ENCODE peak calls at places on chromosomes 6 and 20, in six cellular contexts. V is A549, X is IMR-90, M is foreskin fibroblast, O is OCI-LY7, Q is lower leg skin. G is an unnamed sample.

GRCh38 chr6:53005667-53006250 is 10.7 kb upstream of the GSTA4 start:
- DNase-seq in V (no peak), X (no peak), M (no peak), O (no peak), Q (no peak), G (no peak)

GRCh38 chr6:52909131-52909530 is 367 bp downstream of the GSTA3 start:
- DNase-seq in V (no peak), X (no peak), M (peak; percentile 48), O (no peak), Q (no peak), G (no peak)

GRCh38 chr6:55562318-55562717 is 16.7 kb downstream of the HMGCLL1 start:
- DNase-seq in V (no peak), X (no peak), M (no peak), O (no peak), Q (no peak), G (no peak)

GRCh38 chr20:10022615-10023014 is 12.2 kb upstream of the ANKEF1 start:
- DNase-seq in V (no peak), X (no peak), M (no peak), O (no peak), Q (no peak), G (no peak)

GRCh38 chr20:23920936-23921335 is 41.4 kb upstream of the CST5 start:
- DNase-seq in V (no peak), X (no peak), M (peak; percentile 29), O (no peak), Q (no peak), G (no peak)

GRCh38 chr20:23167436-23167835 is 81.3 kb upstream of the CD93 start:
- DNase-seq in V (no peak), X (peak; percentile 34), M (peak; percentile 60), O (no peak), Q (no peak), G (no peak)

GRCh38 chr6:36912583-36912982 is 26.8 kb downstream of the C6orf89 start:
- DNase-seq in V (no peak), X (peak; percentile 89), M (peak; percentile 90), O (no peak), Q (no peak), G (peak; percentile 70)

GRCh38 chr20:50389808-50390684 is 120.1 kb upstream of the PTPN1 start:
- DNase-seq in V (no peak), X (no peak), M (no peak), O (no peak), Q (no peak), G (no peak)

GRCh38 chr6:31122803-31123706 is 2.8 kb upstream of the CDSN start:
- DNase-seq in V (peak; percentile 23), X (peak; percentile 76), M (peak; percentile 94), O (no peak), Q (no peak), G (peak; percentile 97)

GRCh38 chr6:159693894-159694545 is 979 bp upstream of the SOD2 start:
- DNase-seq in V (no peak), X (peak; percentile 36), M (no peak), O (no peak), Q (peak; percentile 58), G (peak; percentile 56)

GRCh38 chr6:4588581-4588980 is 187.6 kb upstream of the CDYL start:
- DNase-seq in V (no peak), X (no peak), M (no peak), O (no peak), Q (no peak), G (no peak)

GRCh38 chr20:46984391-46984790 is 89.7 kb downstream of the EYA2 start:
- DNase-seq in V (no peak), X (peak; percentile 31), M (peak; percentile 49), O (no peak), Q (no peak), G (peak; percentile 45)

GRCh38 chr20:59622496-59622895 is 18.2 kb downstream of the PHACTR3 start:
- DNase-seq in V (no peak), X (no peak), M (no peak), O (no peak), Q (no peak), G (no peak)

GRCh38 chr20:7937328-7937727 is 2.9 kb downstream of the HAO1 start:
- DNase-seq in V (no peak), X (no peak), M (no peak), O (no peak), Q (no peak), G (no peak)

GRCh38 chr6:12051861-12052368 is 39.8 kb downstream of the HIVEP1 start:
- DNase-seq in V (no peak), X (peak; percentile 88), M (no peak), O (peak; percentile 64), Q (no peak), G (no peak)

GRCh38 chr6:154219250-154219649 is 137.4 kb downstream of the IPCEF1 start:
- DNase-seq in V (no peak), X (no peak), M (no peak), O (no peak), Q (no peak), G (no peak)

GRCh38 chr20:36217226-36217625 is 19.1 kb upstream of the AAR2 start:
- DNase-seq in V (peak; percentile 78), X (no peak), M (no peak), O (no peak), Q (no peak), G (no peak)

GRCh38 chr6:89411269-89412070 is 603 bp downstream of the RRAGD start:
- DNase-seq in V (no peak), X (no peak), M (peak; percentile 42), O (peak; percentile 53), Q (peak; percentile 27), G (no peak)

GRCh38 chr6:28407401-28407800 is 7.9 kb upstream of the ZSCAN12 start:
- DNase-seq in V (no peak), X (no peak), M (no peak), O (no peak), Q (no peak), G (no peak)

GRCh38 chr6:156826290-156826955 is 49.2 kb downstream of the ARID1B start:
- DNase-seq in V (no peak), X (no peak), M (no peak), O (no peak), Q (no peak), G (no peak)

GRCh38 chr6:39239527-39240154 is 10.4 kb upstream of the KCNK5 start:
- DNase-seq in V (no peak), X (no peak), M (no peak), O (no peak), Q (no peak), G (no peak)

GRCh38 chr20:52434041-52434425 is 242.5 kb upstream of the ZFP64 start:
- DNase-seq in V (no peak), X (no peak), M (no peak), O (no peak), Q (no peak), G (peak; percentile 16)

GRCh38 chr6:17012421-17013225 is 89.2 kb upstream of the STMND1 start:
- DNase-seq in V (no peak), X (peak; percentile 65), M (peak; percentile 82), O (no peak), Q (no peak), G (peak; percentile 67)

GRCh38 chr6:12815884-12816600 is 99.5 kb downstream of the PHACTR1 start:
- DNase-seq in V (no peak), X (no peak), M (no peak), O (no peak), Q (no peak), G (no peak)

GRCh38 chr6:162092816-162093502 is 634.6 kb downstream of the PRKN start:
- DNase-seq in V (no peak), X (no peak), M (no peak), O (no peak), Q (no peak), G (no peak)
- TF ChIP-seq CTCF in V (no peak), X (no peak), M (no peak), O (no peak), Q (no peak), G (no peak)

GRCh38 chr6:84870693-84871092 is 106.3 kb upstream of the TBX18 start:
- DNase-seq in V (no peak), X (no peak), M (no peak), O (no peak), Q (no peak), G (no peak)
- TF ChIP-seq CTCF in V (no peak), X (no peak), M (no peak), O (no peak), Q (no peak), G (no peak)

DNA sequence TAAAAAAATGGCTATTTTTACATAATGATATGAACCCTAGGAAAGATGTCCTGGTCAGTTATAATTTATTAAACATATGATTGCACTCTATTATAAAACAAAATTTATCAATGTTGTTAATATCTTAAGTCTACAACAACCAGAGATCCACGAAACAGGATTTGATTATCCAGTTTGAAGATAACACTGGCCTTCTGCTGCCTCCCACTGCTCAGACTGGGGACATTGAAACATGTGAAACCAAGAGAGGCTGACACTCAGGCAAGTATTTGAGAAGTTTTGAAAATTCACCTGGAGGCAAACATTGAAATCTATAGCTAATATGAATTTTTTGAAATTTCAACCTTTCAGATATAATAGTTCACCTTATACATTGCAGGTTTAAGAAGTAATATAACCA is 219.3 kb upstream of the HSF2 start:
- DNase-seq in V (no peak), X (peak; percentile 13), M (peak; percentile 26), O (no peak), Q (no peak), G (no peak)
- TF ChIP-seq CTCF in V (no peak), X (peak; percentile 34), M (peak; percentile 41), O (no peak), Q (no peak), G (no peak)

DNA sequence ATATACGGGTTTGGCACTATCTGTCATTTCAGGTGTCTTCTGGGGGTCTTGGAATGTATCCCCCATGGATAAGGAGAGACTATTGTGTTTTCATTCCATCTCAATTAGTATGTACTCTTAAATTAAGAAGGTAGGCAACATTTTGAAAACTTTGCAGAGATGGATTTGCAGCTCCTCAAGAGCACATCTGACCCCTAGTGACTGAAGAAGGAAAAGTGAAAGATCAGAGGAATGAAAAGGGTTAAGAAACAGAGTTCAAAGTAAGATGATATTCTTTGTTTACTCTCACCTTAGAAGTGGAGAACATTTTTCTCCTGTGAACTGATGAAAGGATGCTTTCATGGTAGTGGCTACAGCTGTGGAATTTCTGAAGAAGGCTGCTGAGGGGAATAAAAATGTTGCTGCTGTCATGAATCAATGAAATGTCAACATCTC is 41.5 kb downstream of the SH3BGRL2 start:
- DNase-seq in V (peak; percentile 2), X (peak; percentile 45), M (peak; percentile 64), O (no peak), Q (no peak), G (peak; percentile 49)
- TF ChIP-seq CTCF in V (peak; percentile 61), X (peak; percentile 58), M (peak; percentile 57), O (peak; percentile 74), Q (no peak), G (peak; percentile 58)

GRCh38 chr6:100774681-100775080 is 106.4 kb downstream of the ASCC3 start:
- DNase-seq in V (no peak), X (peak; percentile 66), M (peak; percentile 10), O (no peak), Q (no peak), G (no peak)

GRCh38 chr6:100780648-100781047 is 100.5 kb downstream of the ASCC3 start:
- DNase-seq in V (no peak), X (no peak), M (no peak), O (no peak), Q (no peak), G (peak; percentile 8)

DNA sequence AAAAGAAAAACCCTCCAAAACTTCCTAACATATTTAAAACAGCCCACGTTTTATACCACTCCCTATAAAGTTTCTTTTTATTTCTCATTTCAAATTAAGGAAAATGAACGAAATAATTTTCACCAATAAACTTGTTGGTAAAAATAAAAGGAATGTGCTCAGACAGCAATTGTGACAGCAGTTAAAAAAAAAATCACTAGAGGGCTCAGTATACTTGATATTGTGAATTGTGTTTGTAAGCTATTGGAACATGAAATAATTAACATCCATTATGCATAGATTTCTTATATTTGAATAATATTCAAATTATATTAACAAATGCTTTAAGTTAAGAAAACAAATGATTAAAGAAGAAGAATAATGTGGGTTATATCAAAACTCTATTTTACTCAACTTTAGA is 105.5 kb downstream of the ASCC3 start:
- DNase-seq in V (no peak), X (no peak), M (peak; percentile 3), O (no peak), Q (no peak), G (peak; percentile 36)
- TF ChIP-seq CTCF in V (no peak), X (peak; percentile 22), M (peak; percentile 11), O (peak; percentile 58), Q (no peak), G (peak; percentile 6)